ENCODE peak calls at places on chromosomes 12 and 14, in five cellular contexts. Q is activated T-cell treated with anti-CD3 and anti-CD28 coated beads for 1 hour; O is CD8-positive, alpha-beta memory T cell; E is NCI-H146; D is left ventricle myocardium inferior. R is an unnamed sample.
A peak's percentile ranks its signal among the peaks of the same experiment; 100 is the strongest.

GRCh38 chr14:52741865-52742264 is 11.9 kb downstream of the STYX start:
- DNase-seq in D (no peak), E (no peak), Q (no peak), O (no peak), R (no peak)

GRCh38 chr14:103518416-103519042 is 4.1 kb downstream of the CKB start:
- DNase-seq in D (peak; percentile 66), E (peak; percentile 69), Q (peak; percentile 56), O (peak; percentile 57), R (peak; percentile 49)

GRCh38 chr12:42524716-42525115 is 64.8 kb downstream of the PRICKLE1 start:
- DNase-seq in E (no peak), D (no peak), Q (no peak), O (no peak), R (no peak)

GRCh38 chr12:109518820-109519665 is 41.6 kb downstream of the UBE3B start:
- DNase-seq in O (peak; percentile 42), Q (peak; percentile 37), E (peak; percentile 24), D (peak; percentile 59), R (peak; percentile 74)

GRCh38 chr14:90788031-90788430 is 28.2 kb downstream of the TTC7B start:
- DNase-seq in O (no peak), E (no peak), Q (no peak), D (no peak), R (no peak)

GRCh38 chr12:124098887-124099286 is 125.9 kb downstream of the ZNF664 start:
- DNase-seq in O (no peak), E (no peak), D (no peak), Q (no peak), R (no peak)

GRCh38 chr12:43861847-43862150 is 25.9 kb downstream of the TMEM117 start:
- DNase-seq in E (no peak), Q (no peak), O (no peak), D (no peak), R (no peak)

GRCh38 chr14:45906257-45906656 is 653.3 kb upstream of the MIS18BP1 start:
- DNase-seq in O (no peak), Q (no peak), E (no peak), D (no peak), R (no peak)

GRCh38 chr12:107400686-107401447 is 284.7 kb upstream of the PWP1 start:
- DNase-seq in Q (no peak), D (no peak), O (no peak), E (peak; percentile 83), R (peak; percentile 90)

GRCh38 chr14:55514819-55515470 is 65.1 kb upstream of the KTN1 start:
- DNase-seq in D (no peak), E (no peak), Q (no peak), O (no peak), R (peak; percentile 83)

GRCh38 chr12:102300824-102301461 is 103.3 kb upstream of the PMCH start:
- DNase-seq in O (no peak), E (peak; percentile 2), Q (no peak), D (no peak), R (peak; percentile 79)

GRCh38 chr14:20632831-20633771 is 8.4 kb downstream of the OR6S1 start:
- DNase-seq in Q (peak; percentile 26), D (no peak), E (peak; percentile 51), O (peak; percentile 47), R (peak; percentile 87)

GRCh38 chr12:71162832-71163711 is 5.3 kb upstream of the TSPAN8 start:
- DNase-seq in E (peak; percentile 4), D (no peak), O (no peak), Q (no peak), R (no peak)

GRCh38 chr12:53599579-53599978 is 26.6 kb downstream of the ATF7 start:
- DNase-seq in E (no peak), Q (no peak), O (no peak), D (no peak), R (peak; percentile 26)

GRCh38 chr14:54591461-54592245 is 24.7 kb downstream of the SAMD4A start:
- DNase-seq in O (no peak), D (no peak), Q (no peak), E (no peak), R (no peak)

GRCh38 chr14:96752594-96752993 is 44.6 kb upstream of the VRK1 start:
- DNase-seq in D (no peak), O (no peak), E (no peak), Q (no peak), R (peak; percentile 18)

GRCh38 chr14:102225936-102226335 is 79.0 kb downstream of the MOK start:
- DNase-seq in D (no peak), Q (no peak), E (no peak), O (no peak), R (no peak)

GRCh38 chr12:29960113-29960512 is 176.4 kb upstream of the TMTC1 start:
- DNase-seq in D (no peak), Q (no peak), E (no peak), O (no peak), R (no peak)

GRCh38 chr12:95834572-95834971 is 24.2 kb upstream of the SNRPF start:
- DNase-seq in O (no peak), Q (no peak), D (no peak), E (no peak), R (no peak)

GRCh38 chr12:94140556-94140955 is 7.8 kb upstream of the PLXNC1 start:
- DNase-seq in Q (no peak), O (peak; percentile 25), E (no peak), D (no peak), R (peak; percentile 42)

GRCh38 chr12:46489951-46490388 is 117.4 kb upstream of the SLC38A2 start:
- DNase-seq in Q (no peak), E (no peak), D (no peak), O (no peak), R (no peak)

GRCh38 chr14:87805315-87805723 is 187.7 kb downstream of the GALC start:
- DNase-seq in E (no peak), O (peak; percentile 27), Q (peak; percentile 36), D (peak; percentile 15), R (no peak)

GRCh38 chr14:20413785-20414117 is 450 bp upstream of the TEP1 start:
- DNase-seq in Q (no peak), E (peak; percentile 16), O (no peak), D (no peak), R (peak; percentile 17)

R was measured in choroid plexus epithelial cell.